ENCODE peak calls at places on chromosome 11, in nine cellular contexts. Y is stomach, D is WTC11, S is AG09319, H is Peyer's patch, J is colonic mucosa, F is hepatocyte, N is HFFc6, G is psoas muscle. E is an unnamed sample.

GRCh38 chr11:97269527-97269926 is 879.7 kb downstream of the JRKL start:
- DNase-seq in Y (no peak), D (no peak), S (no peak), H (no peak), J (no peak), F (peak), N (no peak), G (no peak), E (no peak)

GRCh38 chr11:60753309-60753708 is 3.4 kb upstream of the MS4A15 start:
- DNase-seq in Y (no peak), D (no peak), S (no peak), H (no peak), J (no peak), F (no peak), N (no peak), G (no peak), E (no peak)

GRCh38 chr11:60872124-60872951 is 5.0 kb downstream of the ZP1 start:
- DNase-seq in Y (peak), D (no peak), S (no peak), H (no peak), J (peak), F (no peak), N (no peak), G (peak), E (no peak)

GRCh38 chr11:94150704-94151103 is 22.1 kb downstream of the PANX1 start:
- DNase-seq in Y (no peak), D (no peak), S (no peak), H (no peak), J (no peak), F (no peak), N (no peak), G (no peak), E (no peak)

GRCh38 chr11:17366491-17366890 is 14.9 kb downstream of the NCR3LG1 start:
- DNase-seq in Y (no peak), D (no peak), S (no peak), H (no peak), J (no peak), F (no peak), N (no peak), G (no peak), E (no peak)

GRCh38 chr11:6402061-6402470 is 11.8 kb downstream of the SMPD1 start:
- DNase-seq in Y (no peak), D (no peak), S (no peak), H (peak), J (no peak), F (no peak), N (no peak), G (no peak), E (no peak)

GRCh38 chr11:72759468-72759867 is 7.3 kb upstream of the ARAP1 start:
- DNase-seq in Y (no peak), D (no peak), S (no peak), H (no peak), J (no peak), F (no peak), N (no peak), G (no peak), E (no peak)

GRCh38 chr11:114317738-114318137 is 21.5 kb downstream of the NNMT start:
- DNase-seq in Y (no peak), D (peak), S (peak), H (no peak), J (peak), F (peak), N (peak), G (no peak), E (peak)

GRCh38 chr11:135033545-135033944 is 621.5 kb upstream of the B3GAT1 start:
- DNase-seq in Y (no peak), D (peak), S (no peak), H (no peak), J (no peak), F (peak), N (no peak), G (no peak), E (peak)

GRCh38 chr11:494761-495536 is 12.1 kb downstream of the RNH1 start:
- DNase-seq in Y (no peak), D (no peak), S (no peak), H (no peak), J (no peak), F (no peak), N (no peak), G (peak), E (peak)

GRCh38 chr11:57406337-57406904 is 16.0 kb upstream of the PRG2 start:
- DNase-seq in Y (no peak), D (no peak), S (no peak), H (no peak), J (no peak), F (no peak), N (no peak), G (peak), E (no peak)

GRCh38 chr11:4211991-4212390 is 117.4 kb downstream of the RRM1 start:
- DNase-seq in Y (no peak), D (peak), S (no peak), H (no peak), J (no peak), F (no peak), N (no peak), G (no peak), E (peak)

GRCh38 chr11:61893981-61894380 is 2.6 kb upstream of the FADS3 start:
- DNase-seq in Y (no peak), D (no peak), S (peak), H (no peak), J (no peak), F (no peak), N (peak), G (no peak), E (no peak)

GRCh38 chr11:96267490-96268010 is 75.4 kb downstream of the MAML2 start:
- DNase-seq in Y (no peak), D (no peak), S (no peak), H (no peak), J (no peak), F (no peak), N (no peak), G (no peak), E (no peak)

GRCh38 chr11:87239531-87239930 is 201.8 kb downstream of the TMEM135 start:
- DNase-seq in Y (no peak), D (no peak), S (no peak), H (no peak), J (no peak), F (no peak), N (no peak), G (no peak), E (no peak)

DNA sequence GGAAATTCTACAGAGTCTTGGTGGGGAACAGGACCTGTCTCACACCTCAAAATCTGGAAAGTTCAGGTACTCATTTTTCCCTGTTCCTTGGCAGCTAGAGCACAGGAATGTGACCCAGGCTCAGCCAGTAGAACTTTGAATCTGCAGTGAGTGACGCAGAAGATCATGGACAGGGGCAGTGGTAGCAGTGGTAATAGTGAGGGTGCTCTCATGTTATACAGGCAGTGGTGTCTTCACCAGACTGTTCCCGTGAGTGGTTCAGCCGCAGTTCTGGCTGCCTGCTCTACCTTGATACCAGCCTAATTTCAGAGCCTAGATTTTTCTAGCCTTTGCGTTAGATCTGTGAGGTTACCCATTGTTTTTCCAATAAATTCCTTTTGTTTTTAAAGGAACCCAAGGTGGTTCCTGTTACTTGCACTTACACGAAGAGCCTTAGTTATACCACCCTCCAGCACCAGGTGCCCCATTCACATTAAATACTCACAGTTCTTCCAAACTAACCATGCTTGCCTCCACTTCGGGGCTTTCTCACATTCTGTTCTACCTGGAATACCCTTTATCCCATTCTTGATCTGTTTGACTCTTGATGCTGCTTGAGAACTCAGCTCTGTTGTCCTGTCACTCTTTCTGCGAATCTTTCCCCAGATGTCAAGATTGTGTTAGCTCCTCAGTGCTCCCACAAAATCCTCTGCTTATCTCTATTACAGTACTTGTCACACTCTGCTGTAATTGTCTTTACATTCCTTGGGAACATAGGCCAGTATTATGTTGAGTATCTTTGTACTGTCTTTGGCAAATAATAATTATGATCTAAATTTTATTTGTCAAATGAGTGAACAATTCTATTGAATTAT is 47.8 kb downstream of the SWAP70 start:
- DNase-seq in Y (no peak), D (no peak), S (no peak), H (no peak), J (no peak), F (no peak), N (no peak), G (no peak), E (no peak)
- TF ChIP-seq CTCF in Y (no peak), D (no peak), S (no peak), H (no peak), J (no peak), F (no peak), N (no peak), G (no peak), E (no peak)

DNA sequence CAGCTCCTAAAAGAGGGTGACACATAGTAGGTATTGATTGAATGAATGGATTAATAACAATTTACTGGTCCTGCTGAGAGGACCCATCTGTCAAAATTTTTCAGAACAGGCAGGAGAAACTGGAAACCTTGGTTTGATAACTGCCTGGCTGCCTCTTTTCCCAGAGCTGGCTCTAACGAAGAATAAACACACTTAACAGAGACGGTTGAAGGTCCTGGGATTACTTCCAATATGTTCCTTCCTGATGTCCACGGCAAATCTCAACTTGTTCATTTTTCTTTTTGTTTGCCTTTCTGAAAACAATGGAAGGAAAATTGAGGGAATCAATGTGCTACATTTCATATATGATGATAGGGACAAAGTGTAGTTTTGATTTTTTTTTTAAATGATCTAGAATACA is 76.5 kb upstream of the SYT13 start:
- DNase-seq in Y (no peak), D (no peak), S (no peak), H (no peak), J (no peak), F (no peak), N (no peak), G (no peak), E (no peak)
- TF ChIP-seq CTCF in Y (no peak), D (no peak), S (no peak), H (no peak), J (no peak), F (no peak), N (no peak), G (no peak), E (no peak)

DNA sequence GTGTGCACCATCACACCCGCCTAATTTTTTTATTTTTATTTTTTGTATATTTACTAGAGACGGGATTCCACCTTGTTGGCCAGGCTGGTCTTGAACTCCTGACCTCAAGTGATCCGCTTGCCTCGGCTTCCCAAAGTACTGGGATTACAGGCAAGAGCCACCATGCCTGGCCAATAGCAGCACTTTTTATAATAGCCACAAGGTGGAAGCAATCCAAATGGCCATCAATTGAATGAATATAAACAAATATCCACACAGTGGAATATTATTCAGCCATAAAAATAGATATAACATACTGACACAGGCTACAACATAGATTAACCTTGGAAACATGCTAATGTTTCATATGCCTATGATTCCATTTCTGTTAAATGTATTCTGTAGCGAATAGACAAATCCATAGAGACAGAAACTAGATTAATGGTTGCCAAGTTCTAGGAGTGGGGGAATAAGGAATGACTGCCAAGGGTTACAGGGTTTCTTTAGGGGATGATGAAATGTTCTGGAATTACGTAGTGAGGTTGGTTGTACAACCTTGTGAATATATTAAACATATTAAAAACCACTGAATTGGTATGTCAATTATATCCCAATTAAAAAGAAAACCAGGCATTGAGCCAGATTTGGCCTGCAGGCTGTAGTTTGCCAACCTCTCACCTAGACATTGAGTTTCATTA is 4.8 kb downstream of the VPS51 start:
- DNase-seq in Y (no peak), D (no peak), S (no peak), H (no peak), J (no peak), F (no peak), N (no peak), G (no peak), E (no peak)
- TF ChIP-seq CTCF in Y (no peak), D (no peak), S (no peak), H (no peak), J (no peak), F (no peak), N (peak), G (no peak), E (peak)

DNA sequence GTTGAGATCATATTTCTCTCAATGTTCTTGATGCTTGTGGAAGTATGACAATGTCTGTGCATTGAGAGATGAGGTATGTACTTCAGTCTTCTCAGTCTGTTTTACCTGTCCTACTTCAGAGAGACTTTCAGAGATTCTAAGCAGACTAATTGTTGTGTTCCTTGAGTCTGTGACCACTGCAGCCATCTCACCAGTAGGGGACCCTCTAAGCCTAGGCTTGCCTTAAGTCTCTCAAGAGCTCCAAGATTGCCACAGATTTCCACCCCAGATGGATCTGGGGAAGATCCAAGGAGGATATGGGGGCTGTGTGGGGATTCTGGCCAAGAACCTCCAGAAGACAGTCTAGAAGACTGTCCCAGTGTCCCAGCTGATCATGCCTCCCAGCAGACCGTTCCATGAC is 179.9 kb upstream of the PLET1 start:
- DNase-seq in Y (no peak), D (peak), S (no peak), H (no peak), J (no peak), F (no peak), N (no peak), G (no peak), E (no peak)
- TF ChIP-seq CTCF in Y (no peak), D (peak), S (no peak), H (peak), J (no peak), F (no peak), N (no peak), G (no peak), E (no peak)

DNA sequence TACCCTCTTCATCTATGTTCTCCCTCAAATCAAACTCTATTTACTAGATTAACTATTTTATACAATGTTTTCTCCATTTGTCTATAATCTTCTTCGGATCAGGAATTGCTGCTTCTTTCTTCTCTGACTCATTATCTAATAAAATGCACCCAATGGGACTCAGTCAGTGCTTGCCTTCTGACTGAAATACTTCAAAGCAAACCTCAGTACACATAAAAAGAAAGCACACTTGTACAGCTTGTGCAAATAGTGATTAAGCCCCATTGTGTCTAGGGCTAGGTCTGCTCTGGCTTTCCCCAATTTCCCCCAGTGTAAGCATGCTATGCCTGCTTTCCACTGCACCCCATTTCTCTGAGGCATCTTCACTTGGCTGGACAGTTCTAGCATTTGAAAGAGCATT is 118.6 kb upstream of the C11orf87 start:
- DNase-seq in Y (no peak), D (no peak), S (no peak), H (no peak), J (no peak), F (no peak), N (no peak), G (no peak), E (no peak)
- TF ChIP-seq CTCF in Y (no peak), D (no peak), S (no peak), H (no peak), J (no peak), F (no peak), N (no peak), G (no peak), E (no peak)

DNA sequence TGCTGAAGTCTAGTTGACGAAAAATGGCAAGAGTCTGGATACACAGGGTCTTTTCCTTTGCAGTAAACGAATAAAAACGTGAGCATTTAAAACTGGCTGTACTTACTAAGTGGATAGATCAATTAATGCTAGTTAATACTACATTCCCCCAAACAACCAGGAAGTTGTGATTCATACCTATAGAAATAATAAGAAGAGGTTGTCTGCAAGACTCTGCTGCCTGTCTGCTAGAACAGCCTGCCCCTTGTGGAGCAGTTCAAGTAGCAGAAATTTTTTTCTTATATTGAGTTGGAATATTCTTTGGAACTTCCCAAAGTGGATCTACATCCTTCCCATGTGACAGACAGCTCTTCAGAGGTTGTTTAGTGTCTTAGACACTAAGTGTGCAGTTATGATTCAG is 86.8 kb downstream of the TEAD1 start:
- DNase-seq in Y (no peak), D (no peak), S (no peak), H (no peak), J (no peak), F (no peak), N (peak), G (no peak), E (no peak)
- TF ChIP-seq CTCF in Y (no peak), D (no peak), S (peak), H (no peak), J (no peak), F (peak), N (peak), G (peak), E (no peak)

DNA sequence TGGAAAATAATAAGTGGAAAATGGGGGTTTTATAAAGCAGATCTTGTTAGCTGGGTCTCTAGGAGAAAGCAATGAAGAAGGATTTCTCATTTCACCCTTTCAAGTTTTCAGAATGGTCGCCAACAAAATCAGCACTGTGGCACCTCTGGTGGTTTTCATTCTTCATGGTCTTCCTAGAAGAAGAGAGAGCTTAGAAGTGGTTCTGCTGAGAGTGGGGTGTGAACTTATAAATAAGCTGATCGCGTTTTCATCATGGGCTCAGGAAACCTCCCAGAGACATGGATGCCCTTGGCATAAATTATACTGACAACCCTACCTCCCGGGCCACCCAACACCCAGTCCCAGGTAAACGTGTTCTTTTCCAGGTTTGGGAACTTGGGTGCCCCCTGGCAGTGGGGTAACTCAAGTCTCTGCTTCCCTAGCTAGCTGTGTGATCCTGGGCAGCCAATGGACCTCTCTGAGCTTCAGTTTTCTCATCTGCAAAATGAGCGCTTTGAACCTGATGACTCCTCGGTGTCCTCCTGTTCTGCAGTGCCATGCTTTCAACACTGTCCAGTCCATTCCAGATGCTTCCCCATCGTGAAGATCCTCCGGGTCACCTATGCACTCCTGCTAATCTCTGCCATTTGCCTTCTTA is 72.6 kb upstream of the GRAMD1B start:
- DNase-seq in Y (no peak), D (no peak), S (no peak), H (no peak), J (no peak), F (no peak), N (no peak), G (no peak), E (no peak)
- TF ChIP-seq CTCF in Y (no peak), D (no peak), S (no peak), H (no peak), J (no peak), F (no peak), N (no peak), G (no peak), E (no peak)

GRCh38 chr11:78615724-78616123 is 41.1 kb upstream of the NARS2 start:
- DNase-seq in Y (no peak), D (no peak), S (no peak), H (no peak), J (no peak), F (no peak), N (no peak), G (no peak), E (no peak)
- TF ChIP-seq CTCF in Y (no peak), D (no peak), S (no peak), H (no peak), J (no peak), F (no peak), N (peak), G (no peak), E (no peak)

GRCh38 chr11:129655247-129655832 is 160.3 kb upstream of the TMEM45B start:
- DNase-seq in Y (no peak), D (no peak), S (no peak), H (no peak), J (no peak), F (no peak), N (no peak), G (no peak), E (no peak)

GRCh38 chr11:129652828-129653227 is 162.8 kb upstream of the TMEM45B start:
- DNase-seq in Y (no peak), D (no peak), S (peak), H (no peak), J (no peak), F (no peak), N (no peak), G (no peak), E (no peak)

GRCh38 chr11:129657866-129658557 is 157.6 kb upstream of the TMEM45B start:
- DNase-seq in Y (no peak), D (no peak), S (no peak), H (no peak), J (no peak), F (no peak), N (no peak), G (no peak), E (peak)

DNA sequence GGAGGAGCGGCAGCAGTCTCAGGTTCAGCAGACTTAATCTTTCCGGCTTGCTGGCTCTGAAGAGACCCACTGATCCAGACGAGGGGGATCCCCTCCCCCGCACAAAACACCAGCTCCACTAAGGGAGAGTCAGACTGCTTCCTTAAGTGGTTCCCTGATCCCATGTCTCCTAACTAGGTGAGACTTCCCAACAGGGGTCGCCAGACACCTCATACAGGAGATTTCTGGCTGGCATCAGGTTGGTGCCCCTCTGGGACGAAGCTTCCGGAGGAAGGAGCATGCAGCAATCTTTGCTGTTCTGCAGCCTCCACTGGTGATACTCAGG is 157.1 kb upstream of the TMEM45B start:
- DNase-seq in Y (no peak), D (peak), S (no peak), H (no peak), J (no peak), F (no peak), N (no peak), G (no peak), E (no peak)
- TF ChIP-seq CTCF in Y (no peak), D (no peak), S (no peak), H (no peak), J (no peak), F (no peak), N (no peak), G (no peak), E (no peak)